ENCODE peak calls at places on chromosome 13, in five cellular contexts. One of them, this sample, is unnamed.
A peak's percentile ranks its signal among the peaks of the same experiment; 100 is the strongest.

GRCh38 chr13:110702591-110703526 is 3.1 kb downstream of the CARS2 start:
- DNase-seq in stimulated activated CD4-positive, alpha-beta T cell treated with anti-CD3 and anti-CD28 coated beads, Interleukin-1b, Interleukin-23, amount 100 ng/mL, for 24 hours: no peak
- DNase-seq in neural progenitor cell: no peak
- DNase-seq in AG08395: no peak
- DNase-seq in left ventricle myocardium inferior: no peak
- DNase-seq in this sample: peak; percentile 59

GRCh38 chr13:48562296-48563066 is 29.6 kb upstream of the RCBTB2 start:
- DNase-seq in stimulated activated CD4-positive, alpha-beta T cell treated with anti-CD3 and anti-CD28 coated beads, Interleukin-1b, Interleukin-23, amount 100 ng/mL, for 24 hours: peak; percentile 42
- DNase-seq in neural progenitor cell: no peak
- DNase-seq in AG08395: no peak
- DNase-seq in left ventricle myocardium inferior: no peak
- DNase-seq in this sample: no peak

GRCh38 chr13:41552031-41552430 is 94.7 kb downstream of the RGCC start:
- DNase-seq in stimulated activated CD4-positive, alpha-beta T cell treated with anti-CD3 and anti-CD28 coated beads, Interleukin-1b, Interleukin-23, amount 100 ng/mL, for 24 hours: no peak
- DNase-seq in neural progenitor cell: no peak
- DNase-seq in AG08395: no peak
- DNase-seq in left ventricle myocardium inferior: no peak
- DNase-seq in this sample: no peak

GRCh38 chr13:45473627-45474026 is 8.9 kb downstream of the COG3 start:
- DNase-seq in stimulated activated CD4-positive, alpha-beta T cell treated with anti-CD3 and anti-CD28 coated beads, Interleukin-1b, Interleukin-23, amount 100 ng/mL, for 24 hours: no peak
- DNase-seq in neural progenitor cell: peak; percentile 24
- DNase-seq in AG08395: no peak
- DNase-seq in left ventricle myocardium inferior: no peak
- DNase-seq in this sample: no peak

GRCh38 chr13:71610876-71611275 is 256.1 kb downstream of the DACH1 start:
- DNase-seq in stimulated activated CD4-positive, alpha-beta T cell treated with anti-CD3 and anti-CD28 coated beads, Interleukin-1b, Interleukin-23, amount 100 ng/mL, for 24 hours: no peak
- DNase-seq in neural progenitor cell: no peak
- DNase-seq in AG08395: no peak
- DNase-seq in left ventricle myocardium inferior: no peak
- DNase-seq in this sample: no peak

GRCh38 chr13:101576452-101576851 is 124.0 kb downstream of the ITGBL1 start:
- DNase-seq in stimulated activated CD4-positive, alpha-beta T cell treated with anti-CD3 and anti-CD28 coated beads, Interleukin-1b, Interleukin-23, amount 100 ng/mL, for 24 hours: no peak
- DNase-seq in neural progenitor cell: no peak
- DNase-seq in AG08395: peak; percentile 35
- DNase-seq in left ventricle myocardium inferior: no peak
- DNase-seq in this sample: peak; percentile 12

GRCh38 chr13:98978280-98978679 is 416 bp upstream of the DOCK9 start:
- DNase-seq in stimulated activated CD4-positive, alpha-beta T cell treated with anti-CD3 and anti-CD28 coated beads, Interleukin-1b, Interleukin-23, amount 100 ng/mL, for 24 hours: no peak
- DNase-seq in neural progenitor cell: no peak
- DNase-seq in AG08395: peak; percentile 70
- DNase-seq in left ventricle myocardium inferior: no peak
- DNase-seq in this sample: no peak

GRCh38 chr13:51935326-51936171 is 73.8 kb downstream of the CCDC70 start:
- DNase-seq in stimulated activated CD4-positive, alpha-beta T cell treated with anti-CD3 and anti-CD28 coated beads, Interleukin-1b, Interleukin-23, amount 100 ng/mL, for 24 hours: no peak
- DNase-seq in neural progenitor cell: peak; percentile 61
- DNase-seq in AG08395: peak; percentile 21
- DNase-seq in left ventricle myocardium inferior: no peak
- DNase-seq in this sample: no peak

GRCh38 chr13:79631260-79631659 is 150.3 kb downstream of the NDFIP2 start:
- DNase-seq in stimulated activated CD4-positive, alpha-beta T cell treated with anti-CD3 and anti-CD28 coated beads, Interleukin-1b, Interleukin-23, amount 100 ng/mL, for 24 hours: no peak
- DNase-seq in neural progenitor cell: no peak
- DNase-seq in AG08395: peak; percentile 80
- DNase-seq in left ventricle myocardium inferior: no peak
- DNase-seq in this sample: peak; percentile 12

GRCh38 chr13:30802953-30803478 is 67.7 kb downstream of the ALOX5AP start:
- DNase-seq in stimulated activated CD4-positive, alpha-beta T cell treated with anti-CD3 and anti-CD28 coated beads, Interleukin-1b, Interleukin-23, amount 100 ng/mL, for 24 hours: peak; percentile 77
- DNase-seq in neural progenitor cell: peak; percentile 91
- DNase-seq in AG08395: peak; percentile 80
- DNase-seq in left ventricle myocardium inferior: peak; percentile 86
- DNase-seq in this sample: no peak

GRCh38 chr13:78137404-78138142 is 218.9 kb upstream of the EDNRB start:
- DNase-seq in stimulated activated CD4-positive, alpha-beta T cell treated with anti-CD3 and anti-CD28 coated beads, Interleukin-1b, Interleukin-23, amount 100 ng/mL, for 24 hours: no peak
- DNase-seq in neural progenitor cell: peak; percentile 84
- DNase-seq in AG08395: peak; percentile 67
- DNase-seq in left ventricle myocardium inferior: no peak
- DNase-seq in this sample: no peak

GRCh38 chr13:46595136-46595917 is 42.4 kb downstream of the LRCH1 start:
- DNase-seq in stimulated activated CD4-positive, alpha-beta T cell treated with anti-CD3 and anti-CD28 coated beads, Interleukin-1b, Interleukin-23, amount 100 ng/mL, for 24 hours: no peak
- DNase-seq in neural progenitor cell: no peak
- DNase-seq in AG08395: no peak
- DNase-seq in left ventricle myocardium inferior: no peak
- DNase-seq in this sample: no peak

GRCh38 chr13:100828226-100828625 is 153.6 kb upstream of the TMTC4 start:
- DNase-seq in stimulated activated CD4-positive, alpha-beta T cell treated with anti-CD3 and anti-CD28 coated beads, Interleukin-1b, Interleukin-23, amount 100 ng/mL, for 24 hours: no peak
- DNase-seq in neural progenitor cell: peak; percentile 70
- DNase-seq in AG08395: no peak
- DNase-seq in left ventricle myocardium inferior: no peak
- DNase-seq in this sample: no peak

GRCh38 chr13:34412817-34413365 is 529.2 kb upstream of the NBEA start:
- DNase-seq in stimulated activated CD4-positive, alpha-beta T cell treated with anti-CD3 and anti-CD28 coated beads, Interleukin-1b, Interleukin-23, amount 100 ng/mL, for 24 hours: no peak
- DNase-seq in neural progenitor cell: no peak
- DNase-seq in AG08395: no peak
- DNase-seq in left ventricle myocardium inferior: no peak
- DNase-seq in this sample: no peak

GRCh38 chr13:91657283-91657682 is 258.9 kb downstream of the GPC5 start:
- DNase-seq in stimulated activated CD4-positive, alpha-beta T cell treated with anti-CD3 and anti-CD28 coated beads, Interleukin-1b, Interleukin-23, amount 100 ng/mL, for 24 hours: no peak
- DNase-seq in neural progenitor cell: no peak
- DNase-seq in AG08395: no peak
- DNase-seq in left ventricle myocardium inferior: no peak
- DNase-seq in this sample: no peak

GRCh38 chr13:91308299-91308698 is 39.2 kb upstream of the MIR17HG start:
- DNase-seq in stimulated activated CD4-positive, alpha-beta T cell treated with anti-CD3 and anti-CD28 coated beads, Interleukin-1b, Interleukin-23, amount 100 ng/mL, for 24 hours: no peak
- DNase-seq in neural progenitor cell: peak; percentile 31
- DNase-seq in AG08395: no peak
- DNase-seq in left ventricle myocardium inferior: no peak
- DNase-seq in this sample: no peak

GRCh38 chr13:95317037-95317989 is 16.1 kb upstream of the ABCC4 start:
- DNase-seq in stimulated activated CD4-positive, alpha-beta T cell treated with anti-CD3 and anti-CD28 coated beads, Interleukin-1b, Interleukin-23, amount 100 ng/mL, for 24 hours: no peak
- DNase-seq in neural progenitor cell: no peak
- DNase-seq in AG08395: no peak
- DNase-seq in left ventricle myocardium inferior: peak; percentile 25
- DNase-seq in this sample: no peak

GRCh38 chr13:51760592-51760991 is 43.4 kb downstream of the DHRS12 start:
- DNase-seq in stimulated activated CD4-positive, alpha-beta T cell treated with anti-CD3 and anti-CD28 coated beads, Interleukin-1b, Interleukin-23, amount 100 ng/mL, for 24 hours: no peak
- DNase-seq in neural progenitor cell: no peak
- DNase-seq in AG08395: no peak
- DNase-seq in left ventricle myocardium inferior: no peak
- DNase-seq in this sample: no peak

GRCh38 chr13:98473135-98473791 is 103.6 kb downstream of the STK24 start:
- DNase-seq in stimulated activated CD4-positive, alpha-beta T cell treated with anti-CD3 and anti-CD28 coated beads, Interleukin-1b, Interleukin-23, amount 100 ng/mL, for 24 hours: no peak
- DNase-seq in neural progenitor cell: no peak
- DNase-seq in AG08395: no peak
- DNase-seq in left ventricle myocardium inferior: no peak
- DNase-seq in this sample: no peak

GRCh38 chr13:58004761-58005160 is 373.2 kb downstream of the PCDH17 start:
- DNase-seq in stimulated activated CD4-positive, alpha-beta T cell treated with anti-CD3 and anti-CD28 coated beads, Interleukin-1b, Interleukin-23, amount 100 ng/mL, for 24 hours: no peak
- DNase-seq in neural progenitor cell: no peak
- DNase-seq in AG08395: no peak
- DNase-seq in left ventricle myocardium inferior: no peak
- DNase-seq in this sample: no peak

GRCh38 chr13:111126509-111126908 is 11.4 kb downstream of the ARHGEF7 start:
- DNase-seq in stimulated activated CD4-positive, alpha-beta T cell treated with anti-CD3 and anti-CD28 coated beads, Interleukin-1b, Interleukin-23, amount 100 ng/mL, for 24 hours: no peak
- DNase-seq in neural progenitor cell: no peak
- DNase-seq in AG08395: no peak
- DNase-seq in left ventricle myocardium inferior: no peak
- DNase-seq in this sample: no peak

This sample was measured in brain pericyte.